ENCODE peak calls at places on chromosomes 3 and 15, in nine cellular contexts. Q is activated gamma-delta T cell treated with Interleukin-2 at 50 U/mL for 16 hours; N is ACHN; D is naive thymus-derived CD8-positive, alpha-beta T cell; L is left cardiac atrium; K is SW480; F is IMR-90; B is left ventricle myocardium inferior; H is HCEC 1CT. W is an unnamed sample.

GRCh38 chr3:112794622-112795172 is 52.0 kb downstream of the CD200R1L start:
- DNase-seq in L (no peak), B (no peak), N (no peak), H (no peak), F (no peak), Q (no peak), D (no peak), K (no peak), W (no peak)

GRCh38 chr3:13266651-13267347 is 153.3 kb downstream of the NUP210 start:
- DNase-seq in H (no peak), F (no peak), K (no peak), L (no peak), B (no peak), N (no peak), D (no peak), Q (no peak), W (no peak)

GRCh38 chr3:192063570-192063969 is 602.6 kb downstream of the PYDC2 start:
- DNase-seq in L (peak), N (no peak), H (no peak), K (no peak), F (peak), D (no peak), B (peak), Q (no peak), W (no peak)

GRCh38 chr15:92288755-92289154 is 104.9 kb upstream of the ST8SIA2 start:
- DNase-seq in H (no peak), K (no peak), B (no peak), L (no peak), F (no peak), Q (no peak), D (no peak), N (no peak), W (no peak)

GRCh38 chr3:195769551-195769950 is 42.2 kb downstream of the MUC4 start:
- DNase-seq in D (no peak), L (no peak), N (no peak), F (no peak), Q (no peak), H (no peak), B (no peak), K (no peak), W (no peak)

GRCh38 chr3:55721716-55722484 is 234.8 kb upstream of the WNT5A start:
- DNase-seq in H (peak), N (peak), D (no peak), L (peak), K (peak), B (no peak), Q (no peak), F (peak), W (peak)

GRCh38 chr15:49723981-49724380 is 103.1 kb downstream of the DTWD1 start:
- DNase-seq in K (no peak), D (no peak), L (no peak), F (no peak), N (no peak), H (no peak), Q (no peak), B (no peak), W (no peak)

GRCh38 chr3:49593046-49593445 is 38.8 kb downstream of the BSN start:
- DNase-seq in Q (no peak), B (no peak), H (peak), F (peak), L (no peak), D (no peak), N (no peak), K (no peak), W (no peak)

GRCh38 chr15:100314809-100315400 is 26.9 kb downstream of the ADAMTS17 start:
- DNase-seq in Q (no peak), N (no peak), B (no peak), K (no peak), D (no peak), H (no peak), L (no peak), F (no peak), W (no peak)

GRCh38 chr3:128439226-128439625 is 27.5 kb downstream of the DNAJB8 start:
- DNase-seq in H (no peak), K (no peak), Q (no peak), N (no peak), L (no peak), D (no peak), B (no peak), F (peak), W (no peak)

GRCh38 chr15:55334371-55334770 is 15.3 kb downstream of the PIGB start:
- DNase-seq in F (peak), N (no peak), Q (no peak), L (no peak), D (no peak), H (peak), K (no peak), B (no peak), W (no peak)

GRCh38 chr3:136473716-136474326 is 223.7 kb downstream of the PCCB start:
- DNase-seq in Q (no peak), K (no peak), F (peak), N (no peak), L (no peak), D (no peak), H (peak), B (no peak), W (no peak)

GRCh38 chr3:127729556-127730056 is 56.9 kb downstream of the ABTB1 start:
- DNase-seq in D (no peak), H (no peak), N (no peak), Q (no peak), F (peak), K (no peak), L (no peak), B (no peak), W (no peak)

GRCh38 chr3:172315401-172316091 is 132.7 kb downstream of the GHSR start:
- DNase-seq in H (peak), Q (no peak), B (no peak), D (no peak), F (peak), N (peak), L (no peak), K (peak), W (peak)

GRCh38 chr3:99504258-99504657 is 134.1 kb upstream of the COL8A1 start:
- DNase-seq in L (no peak), D (no peak), K (peak), N (no peak), Q (no peak), H (peak), B (no peak), F (peak), W (no peak)

GRCh38 chr3:143084856-143085731 is 34.5 kb upstream of the CHST2 start:
- DNase-seq in L (peak), K (no peak), F (peak), Q (no peak), B (no peak), N (peak), H (peak), D (no peak), W (no peak)